ENCODE peak calls at places on chromosomes 2 and 18, in seven cellular contexts. I is stimulated activated CD4-positive, alpha-beta T cell treated with anti-CD3 and anti-CD28 coated beads, Interleukin-2, amount 100 ng/mL, for 48 hours; H is posterior cingulate gyrus; L is adrenal gland; E is NCI-H1105 treated with DMSO at 0.1 percent for 48 hours; U is LoVo; O is neural crest cell. J is an unnamed sample.

GRCh38 chr2:215942194-215942593 is 71.2 kb downstream of the MREG start:
- DNase-seq in I (no peak), H (no peak), L (no peak), E (no peak), U (no peak), O (no peak), J (no peak)

GRCh38 chr2:188292446-188293239 is 969 bp downstream of the GULP1 start:
- DNase-seq in I (no peak), H (peak), L (peak), E (peak), U (peak), O (peak), J (peak)

GRCh38 chr2:127485694-127486071 is 40.6 kb downstream of the IWS1 start:
- DNase-seq in I (no peak), H (no peak), L (no peak), E (no peak), U (no peak), O (no peak), J (no peak)

GRCh38 chr18:5107990-5108389 is 89.1 kb downstream of the AKAIN1 start:
- DNase-seq in I (no peak), H (no peak), L (no peak), E (no peak), U (no peak), O (no peak), J (no peak)

GRCh38 chr18:75130591-75131274 is 78.2 kb downstream of the PTGR3 start:
- DNase-seq in I (no peak), H (no peak), L (peak), E (no peak), U (no peak), O (no peak), J (no peak)

GRCh38 chr2:41853427-41854191 is 194.2 kb upstream of the PKDCC start:
- DNase-seq in I (no peak), H (peak), L (peak), E (peak), U (peak), O (peak), J (peak)

GRCh38 chr2:225117061-225117716 is 74.9 kb upstream of the DOCK10 start:
- DNase-seq in I (no peak), H (no peak), L (no peak), E (no peak), U (no peak), O (no peak), J (no peak)

GRCh38 chr18:46939337-46939963 is 22.0 kb downstream of the KATNAL2 start:
- DNase-seq in I (no peak), H (no peak), L (no peak), E (no peak), U (no peak), O (no peak), J (peak)

GRCh38 chr2:12325806-12326205 is 390.9 kb upstream of the TRIB2 start:
- DNase-seq in I (no peak), H (no peak), L (peak), E (no peak), U (no peak), O (no peak), J (peak)

GRCh38 chr18:75784413-75784812 is 356.9 kb upstream of the SMIM21 start:
- DNase-seq in I (no peak), H (no peak), L (no peak), E (no peak), U (no peak), O (peak), J (no peak)

GRCh38 chr2:168427451-168427850 is 28.6 kb upstream of the CERS6 start:
- DNase-seq in I (no peak), H (no peak), L (no peak), E (no peak), U (no peak), O (no peak), J (peak)